ENCODE peak calls at places on chromosomes 12 and 14, in six cellular contexts. M is mesenchymal stem cell, A is mesendoderm, O is H1, Y is IMR-90, X is trophoblast cell. W is an unnamed sample.

GRCh38 chr12:5442251-5443006 is 10.5 kb downstream of the NTF3 start:
- DNase-seq in X (peak; percentile 21), M (peak; percentile 59), Y (peak; percentile 73), A (peak; percentile 75), O (no peak), W (peak; percentile 29)

GRCh38 chr14:105026033-105026785 is 5.3 kb upstream of the CDCA4 start:
- DNase-seq in X (no peak), Y (peak; percentile 70), O (no peak), A (no peak), M (peak; percentile 65), W (no peak)

GRCh38 chr12:46230985-46231384 is 37.9 kb downstream of the SLC38A1 start:
- DNase-seq in M (no peak), A (no peak), O (no peak), Y (no peak), X (no peak), W (no peak)

GRCh38 chr14:49969961-49970360 is 77.1 kb downstream of the ARF6 start:
- DNase-seq in O (no peak), X (no peak), Y (no peak), A (no peak), M (no peak), W (no peak)

GRCh38 chr14:48331421-48331820 is 656.0 kb upstream of the MDGA2 start:
- DNase-seq in Y (peak; percentile 16), M (peak; percentile 65), A (no peak), X (no peak), O (no peak), W (no peak)

GRCh38 chr14:73452341-73453191 is 5.8 kb downstream of the NUMB start:
- DNase-seq in Y (peak; percentile 97), M (peak; percentile 85), O (no peak), X (no peak), A (no peak), W (no peak)

GRCh38 chr14:64937821-64938193 is 4.7 kb downstream of the GPX2 start:
- DNase-seq in O (no peak), M (peak; percentile 23), A (no peak), X (no peak), Y (peak; percentile 15), W (no peak)

GRCh38 chr14:71438684-71439083 is 493.5 kb upstream of the RGS6 start:
- DNase-seq in Y (peak; percentile 44), O (no peak), X (no peak), M (no peak), A (no peak), W (no peak)

GRCh38 chr12:124169577-124169976 is 125.3 kb upstream of the RFLNA start:
- DNase-seq in X (no peak), O (no peak), Y (no peak), M (no peak), A (no peak), W (no peak)

GRCh38 chr14:56878766-56879165 is 68.5 kb upstream of the OTX2 start:
- DNase-seq in M (no peak), O (no peak), Y (no peak), A (no peak), X (no peak), W (no peak)

GRCh38 chr14:65352964-65353530 is 59.5 kb upstream of the FUT8 start:
- DNase-seq in Y (no peak), M (no peak), X (no peak), A (no peak), O (no peak), W (no peak)

GRCh38 chr12:107106241-107107025 is 13.1 kb upstream of the CRY1 start:
- DNase-seq in A (no peak), O (no peak), Y (no peak), X (no peak), M (no peak), W (no peak)

GRCh38 chr12:75759842-75760260 is 248.4 kb upstream of the KRR1 start:
- DNase-seq in Y (peak; percentile 94), O (no peak), M (peak; percentile 59), A (no peak), X (no peak), W (no peak)

DNA sequence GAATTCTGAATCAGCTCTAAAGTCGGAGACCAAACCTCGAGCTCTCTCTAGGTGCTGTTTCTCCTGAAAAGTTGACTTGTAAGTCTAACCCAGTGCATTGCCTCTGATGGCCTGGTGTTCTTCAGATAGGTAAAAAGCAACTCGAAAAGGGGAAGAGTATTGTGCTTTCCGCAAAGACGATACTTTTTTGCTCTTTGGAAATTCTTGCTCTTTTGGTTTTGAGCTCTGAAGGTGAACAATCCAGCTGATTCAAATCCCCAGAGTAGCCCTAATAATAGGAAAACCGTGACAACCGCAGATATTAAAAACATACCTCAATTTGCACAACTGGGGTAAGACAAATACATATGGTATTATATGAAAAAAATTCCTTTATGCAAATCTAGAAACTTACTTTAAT is 447.4 kb downstream of the RAD51B start:
- DNase-seq in X (no peak), Y (no peak), M (no peak), O (no peak), A (no peak), W (no peak)
- H3K4me3 ChIP-seq in X (no peak overlapping the region), Y (no peak overlapping the region), M (no peak overlapping the region), O (no peak overlapping the region), A (no peak overlapping the region), W (no peak overlapping the region)

GRCh38 chr12:97612075-97612474 is 149.5 kb downstream of the RMST start:
- DNase-seq in Y (no peak), M (no peak), A (no peak), O (no peak), X (no peak), W (no peak)

DNA sequence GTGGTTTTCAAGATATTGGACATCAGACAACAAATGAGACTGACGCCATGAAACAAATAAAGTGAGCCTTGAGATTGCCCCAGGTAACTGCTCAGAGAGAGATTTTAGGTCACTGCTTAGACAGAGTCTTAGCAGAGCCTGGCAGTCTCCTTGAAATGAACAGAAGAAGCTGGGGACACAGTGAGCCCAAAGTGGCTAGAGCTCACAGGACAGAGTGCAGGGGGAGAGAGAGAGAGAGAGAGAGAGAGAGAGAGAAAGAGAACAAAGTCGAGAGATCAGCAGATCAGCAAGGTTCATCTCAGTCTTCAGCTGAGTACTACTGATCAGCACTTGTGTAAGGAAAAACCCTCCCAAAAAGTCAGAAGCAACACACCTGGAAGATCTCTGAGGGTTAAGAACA is 147.4 kb downstream of the RMST start:
- DNase-seq in Y (no peak), A (peak; percentile 8), O (no peak), X (no peak), M (no peak), W (no peak)
- H2AK5ac ChIP-seq in Y (no peak overlapping the region), A (no peak overlapping the region), O (no peak overlapping the region), X (no peak overlapping the region), M (no peak overlapping the region), W (no peak overlapping the region)

GRCh38 chr12:13044002-13044858 is at the start of gene FAM234B:
- DNase-seq in A (peak; percentile 71), Y (peak; percentile 62), O (no peak), M (peak; percentile 62), X (peak; percentile 35), W (peak; percentile 76)

GRCh38 chr12:13044859-13045384 is 741 bp downstream of the FAM234B start:
- DNase-seq in O (no peak), Y (no peak), M (peak; percentile 26), A (peak; percentile 35), X (no peak), W (no peak)

GRCh38 chr12:13042666-13043230 is 1.4 kb upstream of the FAM234B start:
- DNase-seq in Y (no peak), O (no peak), M (no peak), A (peak; percentile 67), X (no peak), W (no peak)

GRCh38 chr12:13046914-13047472 is 2.8 kb downstream of the FAM234B start:
- DNase-seq in A (no peak), O (no peak), M (no peak), Y (no peak), X (no peak), W (no peak)

DNA sequence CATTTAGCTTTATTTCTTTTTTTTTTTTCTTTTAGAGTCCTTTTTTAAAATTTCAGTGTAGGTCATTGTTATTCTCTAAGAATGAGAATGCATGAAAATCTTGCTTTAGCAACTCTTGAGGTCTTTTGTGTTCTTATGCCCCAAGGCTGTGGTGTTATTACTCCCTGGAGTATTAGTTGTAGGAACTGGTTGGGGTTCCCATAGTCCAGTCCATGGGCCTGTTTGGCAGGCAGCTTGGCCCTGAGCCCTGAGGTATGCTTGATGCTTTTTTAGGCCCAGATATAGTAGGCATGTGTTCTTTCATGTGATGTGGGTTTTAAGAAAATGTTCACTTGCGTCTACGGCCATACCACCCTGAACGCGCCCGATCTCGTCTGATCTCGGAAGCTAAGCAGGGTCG is 1.6 kb downstream of the FAM234B start:
- DNase-seq in M (no peak), A (no peak), O (no peak), Y (no peak), X (no peak), W (no peak)
- H3K4me3 ChIP-seq in M (peak overlapping the region; percentile 81), A (no peak overlapping the region), O (peak overlapping the region; percentile 80), Y (no peak overlapping the region), X (no peak overlapping the region), W (no peak overlapping the region)

DNA sequence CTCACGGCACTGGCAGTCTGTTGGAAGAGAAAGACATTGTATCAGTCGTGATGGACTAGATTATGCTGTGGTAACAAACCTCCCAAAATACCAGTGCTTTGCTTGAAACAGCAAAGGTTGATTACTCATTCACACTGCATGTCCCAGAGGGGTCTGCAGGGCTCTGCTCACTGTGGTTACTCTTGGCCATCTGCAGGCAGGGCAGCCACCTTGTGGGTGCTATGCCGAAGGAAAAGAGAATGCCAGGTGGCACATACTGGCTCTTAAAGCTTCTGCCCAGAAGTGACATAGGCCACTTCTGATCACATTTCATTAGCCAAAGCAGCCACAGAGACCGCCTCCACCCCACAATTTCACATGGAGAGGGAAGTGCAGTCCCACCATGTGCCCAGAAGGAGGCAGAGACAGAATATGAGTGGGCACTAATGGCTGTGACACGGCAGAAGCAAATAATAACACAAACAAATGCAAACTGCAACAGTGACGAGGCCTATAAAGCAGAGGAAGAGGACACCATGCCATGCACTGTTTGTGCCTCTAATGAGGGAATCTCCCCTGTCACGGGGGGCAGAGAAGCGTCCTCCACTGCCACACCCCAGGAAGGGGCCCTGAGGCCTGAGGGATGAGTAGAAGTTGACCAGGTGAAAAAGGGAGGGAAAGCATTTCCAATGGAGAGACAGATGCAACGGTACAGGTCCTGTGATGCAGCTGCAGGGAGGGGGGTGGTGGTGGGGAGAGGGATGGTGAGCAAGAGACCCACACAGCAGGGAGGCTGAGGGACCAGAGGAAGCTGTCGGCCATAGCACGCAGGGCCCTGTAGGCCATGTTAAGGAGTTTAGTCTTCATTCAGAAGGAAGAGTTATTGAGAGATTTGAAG is 51.7 kb upstream of the KICS2 start:
- DNase-seq in M (peak; percentile 10), O (peak; percentile 38), X (peak; percentile 20), Y (no peak), A (peak; percentile 83), W (no peak)
- H2AK5ac ChIP-seq in M (no peak overlapping the region), O (no peak overlapping the region), X (no peak overlapping the region), Y (no peak overlapping the region), A (no peak overlapping the region), W (no peak overlapping the region)

W was measured in neuronal stem cell.